ENCODE peak calls at places on chromosomes 2 and 18, in ten cellular contexts. O is AG04449, E is pancreas, T is mammary epithelial cell, C is neural progenitor cell, B is cardiac muscle cell, G is HCT116, I is HFF-Myc, Z is tibial artery, N is spleen. X is an unnamed sample.

GRCh38 chr18:25005602-25006375 is 346.2 kb downstream of the ZNF521 start:
- DNase-seq in N (no peak), E (no peak), O (peak), Z (no peak), C (no peak), B (peak), T (peak), I (peak), G (no peak), X (no peak)

GRCh38 chr2:48414980-48415764 is 114.8 kb upstream of the STON1 start:
- DNase-seq in G (no peak), N (no peak), O (no peak), B (peak), I (peak), C (peak), E (no peak), T (no peak), Z (no peak), X (no peak)

GRCh38 chr18:60446821-60447220 is 74.2 kb upstream of the MC4R start:
- DNase-seq in Z (no peak), C (peak), N (peak), E (no peak), O (no peak), G (no peak), I (no peak), T (no peak), B (no peak), X (no peak)

GRCh38 chr2:126042089-126042488 is 613.9 kb upstream of the GYPC start:
- DNase-seq in N (no peak), C (no peak), G (no peak), I (no peak), O (no peak), E (no peak), Z (no peak), B (no peak), T (no peak), X (no peak)

GRCh38 chr2:218981390-218982311 is 3.3 kb downstream of the FEV start:
- DNase-seq in I (no peak), G (no peak), T (peak), E (peak), B (peak), O (no peak), C (peak), Z (no peak), N (peak), X (peak)

GRCh38 chr2:219901155-219901554 is 273.7 kb downstream of the SLC4A3 start:
- DNase-seq in O (no peak), N (no peak), C (no peak), T (no peak), E (no peak), G (no peak), Z (no peak), I (no peak), B (no peak), X (no peak)

GRCh38 chr18:2656237-2657042 is 914 bp downstream of the SMCHD1 start:
- DNase-seq in T (peak), Z (peak), G (no peak), I (no peak), C (peak), O (no peak), E (peak), B (peak), N (peak), X (no peak)

GRCh38 chr2:134284119-134284670 is 30.3 kb downstream of the MGAT5 start:
- DNase-seq in I (no peak), G (no peak), N (no peak), B (no peak), O (no peak), C (no peak), T (no peak), Z (no peak), E (no peak), X (no peak)

GRCh38 chr2:4358855-4359254 is 655.5 kb downstream of the DCDC2C start:
- DNase-seq in I (no peak), O (no peak), B (no peak), C (no peak), T (no peak), E (no peak), Z (no peak), G (no peak), N (no peak), X (no peak)

GRCh38 chr18:9380101-9380500 is 45.5 kb downstream of the TWSG1 start:
- DNase-seq in Z (no peak), G (no peak), B (peak), N (no peak), O (no peak), T (no peak), E (no peak), C (no peak), I (peak), X (no peak)

GRCh38 chr2:234243871-234244565 is 193.5 kb downstream of the SPP2 start:
- DNase-seq in T (no peak), E (no peak), I (no peak), G (no peak), N (no peak), Z (no peak), O (no peak), C (no peak), B (peak), X (no peak)

GRCh38 chr18:35680139-35680551 is 98.6 kb downstream of the GALNT1 start:
- DNase-seq in G (no peak), C (no peak), Z (no peak), I (no peak), T (no peak), N (no peak), E (no peak), O (no peak), B (peak), X (no peak)

GRCh38 chr2:158144914-158145625 is 43.4 kb downstream of the UPP2 start:
- DNase-seq in B (no peak), E (no peak), C (no peak), O (no peak), G (peak), N (no peak), I (no peak), T (peak), Z (no peak), X (no peak)

GRCh38 chr2:55883339-55883738 is 40.2 kb downstream of the EFEMP1 start:
- DNase-seq in E (no peak), T (no peak), Z (peak), B (peak), N (no peak), G (no peak), C (no peak), O (no peak), I (no peak), X (no peak)

GRCh38 chr2:67255933-67256615 is 141.1 kb upstream of the ETAA1 start:
- DNase-seq in Z (no peak), T (peak), O (peak), G (no peak), E (no peak), I (peak), C (no peak), B (peak), N (no peak), X (no peak)

GRCh38 chr2:221969087-221969829 is 329.5 kb downstream of the PAX3 start:
- DNase-seq in Z (no peak), G (peak), I (peak), N (no peak), O (no peak), C (peak), E (no peak), T (peak), B (peak), X (no peak)

GRCh38 chr2:181991171-181991885 is 5.7 kb downstream of the PPP1R1C start:
- DNase-seq in Z (no peak), C (no peak), O (no peak), T (no peak), E (no peak), B (no peak), G (no peak), N (no peak), I (no peak), X (no peak)

GRCh38 chr2:47354013-47354816 is 48.7 kb upstream of the MSH2 start:
- DNase-seq in N (peak), O (no peak), G (no peak), E (no peak), B (peak), Z (no peak), I (peak), T (no peak), C (no peak), X (no peak)

GRCh38 chr2:239402666-239403065 is 1.8 kb upstream of the HDAC4 start:
- DNase-seq in G (no peak), Z (no peak), T (no peak), O (no peak), N (peak), E (peak), B (no peak), C (no peak), I (no peak), X (no peak)

GRCh38 chr2:52117299-52117698 is 1085.4 kb upstream of the NRXN1 start:
- DNase-seq in E (no peak), I (no peak), Z (no peak), O (peak), T (peak), C (no peak), G (no peak), B (peak), N (no peak), X (no peak)

GRCh38 chr18:48274301-48274700 is 134.9 kb downstream of the ZBTB7C start:
- DNase-seq in Z (no peak), B (no peak), I (no peak), G (no peak), E (no peak), O (no peak), C (no peak), T (peak), N (no peak), X (no peak)

GRCh38 chr2:53856272-53856671 is 3.5 kb downstream of the GPR75 start:
- DNase-seq in N (no peak), G (no peak), E (no peak), C (peak), O (no peak), T (no peak), Z (no peak), B (no peak), I (no peak), X (no peak)

GRCh38 chr2:160928854-160929301 is 231.3 kb upstream of the TANK start:
- DNase-seq in T (peak), O (peak), I (no peak), G (no peak), B (peak), E (no peak), C (no peak), N (no peak), Z (no peak), X (no peak)

GRCh38 chr2:205733648-205734047 is 51.3 kb downstream of the NRP2 start:
- DNase-seq in O (no peak), G (no peak), C (peak), I (no peak), N (no peak), B (no peak), Z (no peak), T (no peak), E (no peak), X (no peak)

DNA sequence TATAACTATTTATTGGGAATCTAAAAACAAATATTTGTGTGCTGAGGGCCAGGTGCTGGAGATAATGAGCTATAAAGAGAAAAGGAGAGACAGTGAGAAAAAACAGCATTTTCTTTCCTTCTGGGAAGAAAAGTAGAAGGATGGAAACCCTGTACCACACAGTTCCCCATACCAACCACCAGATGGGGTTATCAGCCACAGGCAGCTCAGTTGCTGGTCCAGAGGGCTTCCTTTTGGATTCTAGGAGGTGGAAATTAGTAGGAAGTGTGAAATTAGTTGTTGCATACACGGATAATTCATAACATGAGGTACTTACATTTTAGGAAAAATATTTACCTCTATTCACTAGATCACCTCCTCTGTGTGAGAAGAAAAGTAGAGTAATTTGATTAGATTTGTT is 237.0 kb upstream of the FOSL2 start:
- DNase-seq in Z (no peak), C (peak), E (no peak), N (no peak), G (peak), O (no peak), T (no peak), B (no peak), I (no peak), X (no peak)
- TF ChIP-seq CTCF in Z (no peak), C (peak), E (peak), N (no peak), G (peak), O (peak), T (peak), B (peak), I (peak), X (peak)

GRCh38 chr2:28250006-28250405 is 142.7 kb upstream of the FOSL2 start:
- DNase-seq in I (peak), G (peak), C (no peak), Z (no peak), N (no peak), B (peak), E (no peak), O (peak), T (peak), X (peak)
- TF ChIP-seq CTCF in I (no peak), G (no peak), C (no peak), Z (no peak), N (no peak), B (no peak), E (no peak), O (no peak), T (peak), X (no peak)

DNA sequence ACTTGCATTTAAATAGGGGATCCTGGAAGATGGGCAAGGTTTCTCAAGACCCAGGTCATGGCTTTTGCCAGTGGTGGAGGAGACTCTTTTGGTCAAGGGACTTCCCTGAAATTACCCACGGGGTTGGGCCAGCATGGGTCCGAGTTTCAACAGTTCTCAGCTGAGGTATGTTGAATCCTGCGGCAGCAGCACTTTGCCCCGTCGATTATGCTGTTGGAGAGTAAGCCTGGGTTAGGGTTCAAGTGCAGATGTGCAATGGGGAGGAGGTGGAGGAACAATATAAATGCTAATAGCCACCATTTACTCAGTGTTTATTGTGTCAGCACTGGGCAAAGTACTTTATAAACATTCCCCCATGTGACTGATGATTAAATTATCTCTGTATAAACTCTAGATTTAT is 96.0 kb upstream of the GATA6 start:
- DNase-seq in T (no peak), N (no peak), B (no peak), G (no peak), I (no peak), E (no peak), Z (no peak), O (no peak), C (no peak), X (no peak)
- TF ChIP-seq CTCF in T (no peak), N (no peak), B (no peak), G (no peak), I (no peak), E (no peak), Z (no peak), O (no peak), C (no peak), X (no peak)

DNA sequence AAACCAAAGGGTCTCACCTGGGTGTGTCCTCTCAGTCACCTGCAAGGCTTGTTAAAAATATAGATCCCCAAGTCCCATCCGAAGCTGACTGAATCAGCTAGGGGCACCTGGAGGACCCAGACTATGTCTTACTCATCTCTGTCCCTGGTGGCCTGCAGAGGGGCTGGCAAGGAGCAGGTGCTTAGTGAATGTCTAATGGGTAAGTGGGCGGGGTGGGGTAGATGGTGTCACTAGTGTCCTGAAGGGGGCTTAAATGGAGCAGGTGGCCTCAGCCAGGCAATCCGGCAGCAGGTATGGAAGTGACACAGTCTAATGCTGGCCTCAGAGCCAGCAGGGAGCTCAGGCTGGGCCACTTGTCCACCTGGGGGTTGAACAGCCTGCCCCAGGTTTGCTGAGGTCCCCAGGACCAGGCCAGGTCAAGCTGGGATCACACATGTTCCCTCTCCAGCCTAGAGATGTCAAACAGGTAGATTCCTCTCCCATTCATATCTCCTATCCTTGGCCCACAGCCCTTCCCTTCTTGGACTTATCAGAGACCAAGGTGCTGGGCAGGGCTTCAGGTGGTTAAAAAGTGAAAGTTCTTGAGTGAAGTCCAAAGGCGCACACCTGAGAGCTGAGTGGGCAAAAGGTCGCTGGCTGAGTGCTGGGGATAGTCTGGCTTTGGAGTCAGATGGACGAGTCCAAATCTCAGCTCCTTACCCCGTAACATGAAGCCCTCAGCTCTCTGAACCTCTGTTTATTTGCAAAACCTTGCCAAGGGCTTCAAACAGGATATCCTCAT is 1.6 kb downstream of the STEAP3 start:
- DNase-seq in E (no peak), Z (no peak), I (no peak), B (no peak), C (no peak), O (no peak), T (no peak), G (no peak), N (no peak), X (no peak)
- TF ChIP-seq CTCF in E (no peak), Z (no peak), I (no peak), B (no peak), C (no peak), O (no peak), T (no peak), G (peak), N (no peak), X (no peak)

DNA sequence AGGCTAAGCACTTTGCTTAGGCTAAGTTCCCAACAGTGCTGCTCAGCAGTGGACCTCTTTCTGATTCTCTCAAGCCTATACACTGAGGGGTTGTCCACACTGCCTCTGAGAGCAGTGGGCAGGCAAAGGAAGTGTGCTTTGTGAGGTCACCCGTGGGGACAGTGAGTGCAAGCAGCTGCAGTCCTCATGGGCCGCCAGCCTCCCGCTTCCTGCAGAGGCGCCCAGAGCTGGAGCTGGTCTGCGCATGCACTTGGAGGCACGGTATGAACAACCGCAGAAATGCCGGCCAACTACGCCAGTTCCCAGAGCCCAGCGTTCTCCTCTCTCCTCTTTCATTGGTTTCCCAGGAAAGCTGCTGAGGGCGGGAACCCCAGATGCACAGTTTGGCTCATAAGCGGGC is 149.5 kb upstream of the DLX2 start:
- DNase-seq in N (no peak), G (no peak), Z (no peak), C (no peak), I (no peak), O (no peak), T (no peak), B (no peak), E (no peak), X (no peak)
- TF ChIP-seq CTCF in N (no peak), G (no peak), Z (no peak), C (no peak), I (no peak), O (no peak), T (no peak), B (no peak), E (no peak), X (no peak)

X was measured in osteocyte.